ENCODE peak calls at places on chromosomes 3 and 15, in five cellular contexts. U, F, D, S and G are unnamed samples.

GRCh38 chr3:15500107-15500724 is 21.3 kb downstream of the COLQ start:
- DNase-seq in U (no peak), F (no peak), D (no peak), S (no peak), G (peak; percentile 8)

GRCh38 chr3:143895805-143896204 is 47.5 kb upstream of the SLC9A9 start:
- DNase-seq in U (no peak), F (no peak), D (peak; percentile 40), S (no peak), G (no peak)

GRCh38 chr15:44099671-44100070 is 95.4 kb downstream of the FRMD5 start:
- DNase-seq in U (no peak), F (no peak), D (peak; percentile 78), S (no peak), G (no peak)

GRCh38 chr3:44065311-44065710 is 176.4 kb upstream of the TOPAZ1 start:
- DNase-seq in U (no peak), F (no peak), D (peak; percentile 24), S (no peak), G (no peak)

GRCh38 chr15:39850436-39850835 is 67.8 kb upstream of the FSIP1 start:
- DNase-seq in U (no peak), F (no peak), D (no peak), S (no peak), G (no peak)

GRCh38 chr15:74799255-74799842 is 13.3 kb upstream of the LMAN1L start:
- DNase-seq in U (no peak), F (no peak), D (no peak), S (no peak), G (no peak)

GRCh38 chr3:14988988-14989394 is 41.6 kb downstream of the NR2C2 start:
- DNase-seq in U (no peak), F (no peak), D (no peak), S (no peak), G (no peak)

GRCh38 chr3:183349421-183350157 is 78.8 kb downstream of the MCF2L2 start:
- DNase-seq in U (no peak), F (no peak), D (no peak), S (no peak), G (no peak)

GRCh38 chr3:9019244-9019961 is 56.1 kb upstream of the RAD18 start:
- DNase-seq in U (no peak), F (no peak), D (no peak), S (no peak), G (no peak)